ENCODE peak calls at places on chromosome 16, in six cellular contexts. U is stimulated activated CD4-positive, alpha-beta T cell treated with anti-CD3 and anti-CD28 coated beads, TNF-alpha, amount 100 ng/mL, for 1 hour; E is activated T-helper 1 cell treated with anti-CD3 and anti-CD28 coated beads, Interleukin-2, amount 50 U/mL, for 16 hours; Y is PC-9; O is kidney glomerular epithelial cell; V is activated gamma-delta T cell treated with Interleukin-2 at 50 U/mL for 16 hours. R is an unnamed sample.

GRCh38 chr16:78528265-78528664 is 428.8 kb downstream of the WWOX start:
- DNase-seq in U (no peak), E (no peak), Y (no peak), O (no peak), V (no peak), R (no peak)

GRCh38 chr16:59913666-59914065 is 1179.5 kb upstream of the GOT2 start:
- DNase-seq in U (no peak), E (no peak), Y (no peak), O (no peak), V (no peak), R (no peak)

GRCh38 chr16:56855201-56855600 is 9.8 kb upstream of the SLC12A3 start:
- DNase-seq in U (no peak), E (no peak), Y (peak), O (no peak), V (no peak), R (no peak)

GRCh38 chr16:74677868-74678267 is 11.2 kb upstream of the RFWD3 start:
- DNase-seq in U (no peak), E (no peak), Y (no peak), O (no peak), V (no peak), R (no peak)

GRCh38 chr16:21701271-21701670 is 37.5 kb downstream of the OTOA start:
- DNase-seq in U (no peak), E (no peak), Y (no peak), O (no peak), V (no peak), R (no peak)

GRCh38 chr16:54175552-54176375 is 110.8 kb downstream of the IRX3 start:
- DNase-seq in U (no peak), E (no peak), Y (no peak), O (no peak), V (no peak), R (no peak)

GRCh38 chr16:48284772-48285409 is 37.6 kb upstream of the ABCC11 start:
- DNase-seq in U (no peak), E (no peak), Y (no peak), O (no peak), V (peak), R (no peak)

GRCh38 chr16:1221628-1222552 is 3.2 kb downstream of the TPSG1 start:
- DNase-seq in U (no peak), E (no peak), Y (no peak), O (no peak), V (no peak), R (no peak)

GRCh38 chr16:85844786-85845185 is 45.3 kb downstream of the COX4I1 start:
- DNase-seq in U (no peak), E (no peak), Y (no peak), O (no peak), V (no peak), R (no peak)

GRCh38 chr16:64184156-64184555 is 937.7 kb downstream of the CDH11 start:
- DNase-seq in U (no peak), E (no peak), Y (no peak), O (no peak), V (no peak), R (no peak)

GRCh38 chr16:88487920-88488842 is 35.1 kb downstream of the ZFPM1 start:
- DNase-seq in U (no peak), E (no peak), Y (no peak), O (no peak), V (no peak), R (no peak)

GRCh38 chr16:16991711-16992110 is 479.0 kb downstream of the XYLT1 start:
- DNase-seq in U (no peak), E (no peak), Y (no peak), O (no peak), V (no peak), R (no peak)

GRCh38 chr16:55817236-55817912 is 15.5 kb downstream of the CES1 start:
- DNase-seq in U (no peak), E (no peak), Y (peak), O (no peak), V (no peak), R (no peak)

GRCh38 chr16:31214705-31215286 is 877 bp downstream of the TRIM72 start:
- DNase-seq in U (no peak), E (no peak), Y (no peak), O (no peak), V (no peak), R (no peak)

GRCh38 chr16:2720719-2721633 is 952 bp upstream of the PRSS27 start:
- DNase-seq in U (peak), E (peak), Y (peak), O (peak), V (peak), R (no peak)

GRCh38 chr16:73047536-73048291 is at the start of gene ZFHX3:
- DNase-seq in U (no peak), E (no peak), Y (peak), O (peak), V (no peak), R (no peak)

GRCh38 chr16:85220125-85220839 is 108.0 kb upstream of the CIBAR2 start:
- DNase-seq in U (no peak), E (no peak), Y (no peak), O (peak), V (no peak), R (no peak)

GRCh38 chr16:89324056-89325010 is 106.8 kb downstream of the ZNF778 start:
- DNase-seq in U (no peak), E (peak), Y (no peak), O (no peak), V (no peak), R (no peak)

GRCh38 chr16:74019608-74020007 is 277.0 kb upstream of the PSMD7 start:
- DNase-seq in U (no peak), E (no peak), Y (no peak), O (no peak), V (no peak), R (no peak)

GRCh38 chr16:23155445-23156049 is 6.3 kb upstream of the USP31 start:
- DNase-seq in U (no peak), E (no peak), Y (no peak), O (no peak), V (no peak), R (no peak)

GRCh38 chr16:66036162-66036561 is 330.3 kb upstream of the CDH5 start:
- DNase-seq in U (no peak), E (no peak), Y (no peak), O (no peak), V (no peak), R (no peak)

GRCh38 chr16:86089341-86089900 is 190.5 kb downstream of the IRF8 start:
- DNase-seq in U (no peak), E (no peak), Y (no peak), O (no peak), V (no peak), R (no peak)

GRCh38 chr16:57403965-57404817 is at the start of gene CCL17:
- DNase-seq in U (no peak), E (no peak), Y (no peak), O (no peak), V (no peak), R (no peak)

GRCh38 chr16:52498640-52499039 is 48.3 kb downstream of the TOX3 start:
- DNase-seq in U (no peak), E (no peak), Y (no peak), O (no peak), V (no peak), R (no peak)

GRCh38 chr16:57256601-57257395 is 11.7 kb downstream of the ARL2BP start:
- DNase-seq in U (no peak), E (no peak), Y (no peak), O (no peak), V (no peak), R (no peak)

GRCh38 chr16:3691778-3692177 is 25.5 kb downstream of the TRAP1 start:
- DNase-seq in U (no peak), E (no peak), Y (no peak), O (no peak), V (no peak), R (no peak)

GRCh38 chr16:13957197-13958078 is 37.5 kb downstream of the ERCC4 start:
- DNase-seq in U (no peak), E (no peak), Y (peak), O (peak), V (no peak), R (peak)

GRCh38 chr16:58177347-58177710 is 20.6 kb downstream of the CSNK2A2 start:
- DNase-seq in U (no peak), E (no peak), Y (no peak), O (no peak), V (no peak), R (no peak)

GRCh38 chr16:56477096-56477878 is 25.9 kb downstream of the OGFOD1 start:
- DNase-seq in U (no peak), E (no peak), Y (peak), O (peak), V (no peak), R (peak)

GRCh38 chr16:89595330-89596060 is 17.9 kb upstream of the DPEP1 start:
- DNase-seq in U (no peak), E (no peak), Y (no peak), O (no peak), V (no peak), R (no peak)

GRCh38 chr16:85151603-85152413 is 39.5 kb upstream of the CIBAR2 start:
- DNase-seq in U (no peak), E (no peak), Y (no peak), O (peak), V (no peak), R (no peak)

GRCh38 chr16:47858333-47859067 is 297.3 kb downstream of the ABCC12 start:
- DNase-seq in U (no peak), E (no peak), Y (no peak), O (no peak), V (no peak), R (no peak)